ENCODE peak calls at places on chromosomes 16 and 17, in eight cellular contexts. One of them, this sample, is unnamed.
A peak's percentile ranks its signal among the peaks of the same experiment; 100 is the strongest.

GRCh38 chr17:82611140-82612058 is 36.8 kb downstream of the WDR45B start:
- DNase-seq in PC-3: no peak
- DNase-seq in right cardiac atrium: peak; percentile 81
- DNase-seq in iPS DF 6.9: no peak
- DNase-seq in suprapubic skin: no peak
- DNase-seq in uterus: peak; percentile 56
- DNase-seq in ovary: peak; percentile 46
- DNase-seq in neural progenitor cell: no peak
- DNase-seq in this sample: no peak

GRCh38 chr17:41697122-41697962 is 8.7 kb downstream of the EIF1 start:
- DNase-seq in PC-3: no peak
- DNase-seq in right cardiac atrium: peak; percentile 90
- DNase-seq in iPS DF 6.9: no peak
- DNase-seq in suprapubic skin: peak; percentile 87
- DNase-seq in uterus: peak; percentile 76
- DNase-seq in ovary: peak; percentile 71
- DNase-seq in neural progenitor cell: no peak
- DNase-seq in this sample: no peak

GRCh38 chr16:2190659-2191445 is 5.6 kb downstream of the CASKIN1 start:
- DNase-seq in PC-3: no peak
- DNase-seq in right cardiac atrium: no peak
- DNase-seq in iPS DF 6.9: no peak
- DNase-seq in suprapubic skin: no peak
- DNase-seq in uterus: no peak
- DNase-seq in ovary: no peak
- DNase-seq in neural progenitor cell: no peak
- DNase-seq in this sample: no peak

GRCh38 chr16:85424260-85425060 is 188.7 kb upstream of the GSE1 start:
- DNase-seq in PC-3: no peak
- DNase-seq in right cardiac atrium: no peak
- DNase-seq in iPS DF 6.9: no peak
- DNase-seq in suprapubic skin: no peak
- DNase-seq in uterus: no peak
- DNase-seq in ovary: peak; percentile 9
- DNase-seq in neural progenitor cell: no peak
- DNase-seq in this sample: no peak

GRCh38 chr16:11955713-11956123 is 9.3 kb upstream of the TNFRSF17 start:
- DNase-seq in PC-3: peak; percentile 88
- DNase-seq in right cardiac atrium: no peak
- DNase-seq in iPS DF 6.9: no peak
- DNase-seq in suprapubic skin: peak; percentile 60
- DNase-seq in uterus: no peak
- DNase-seq in ovary: no peak
- DNase-seq in neural progenitor cell: no peak
- DNase-seq in this sample: no peak

GRCh38 chr17:47935961-47936360 is 5.4 kb upstream of the PNPO start:
- DNase-seq in PC-3: peak; percentile 89
- DNase-seq in right cardiac atrium: no peak
- DNase-seq in iPS DF 6.9: no peak
- DNase-seq in suprapubic skin: no peak
- DNase-seq in uterus: no peak
- DNase-seq in ovary: no peak
- DNase-seq in neural progenitor cell: no peak
- DNase-seq in this sample: no peak

GRCh38 chr16:86818701-86819522 is 240.6 kb downstream of the FOXL1 start:
- DNase-seq in PC-3: no peak
- DNase-seq in right cardiac atrium: peak; percentile 50
- DNase-seq in iPS DF 6.9: no peak
- DNase-seq in suprapubic skin: no peak
- DNase-seq in uterus: no peak
- DNase-seq in ovary: no peak
- DNase-seq in neural progenitor cell: no peak
- DNase-seq in this sample: no peak

GRCh38 chr16:81511371-81511770 is 66.8 kb downstream of the CMIP start:
- DNase-seq in PC-3: peak; percentile 94
- DNase-seq in right cardiac atrium: no peak
- DNase-seq in iPS DF 6.9: no peak
- DNase-seq in suprapubic skin: no peak
- DNase-seq in uterus: no peak
- DNase-seq in ovary: no peak
- DNase-seq in neural progenitor cell: no peak
- DNase-seq in this sample: no peak

GRCh38 chr16:73413469-73414190 is 365.7 kb upstream of the ZFHX3 start:
- DNase-seq in PC-3: no peak
- DNase-seq in right cardiac atrium: no peak
- DNase-seq in iPS DF 6.9: no peak
- DNase-seq in suprapubic skin: no peak
- DNase-seq in uterus: no peak
- DNase-seq in ovary: no peak
- DNase-seq in neural progenitor cell: no peak
- DNase-seq in this sample: no peak

GRCh38 chr17:31269597-31269996 is 27.4 kb downstream of the OMG start:
- DNase-seq in PC-3: peak; percentile 85
- DNase-seq in right cardiac atrium: no peak
- DNase-seq in iPS DF 6.9: peak; percentile 33
- DNase-seq in suprapubic skin: no peak
- DNase-seq in uterus: no peak
- DNase-seq in ovary: no peak
- DNase-seq in neural progenitor cell: peak; percentile 28
- DNase-seq in this sample: peak; percentile 55

GRCh38 chr16:75599452-75600277 is 23.4 kb downstream of the ADAT1 start:
- DNase-seq in PC-3: no peak
- DNase-seq in right cardiac atrium: no peak
- DNase-seq in iPS DF 6.9: no peak
- DNase-seq in suprapubic skin: no peak
- DNase-seq in uterus: no peak
- DNase-seq in ovary: no peak
- DNase-seq in neural progenitor cell: no peak
- DNase-seq in this sample: no peak

GRCh38 chr17:4833941-4834501 is 881 bp downstream of the MINK1 start:
- DNase-seq in PC-3: peak; percentile 10
- DNase-seq in right cardiac atrium: peak; percentile 60
- DNase-seq in iPS DF 6.9: no peak
- DNase-seq in suprapubic skin: no peak
- DNase-seq in uterus: no peak
- DNase-seq in ovary: peak; percentile 38
- DNase-seq in neural progenitor cell: peak; percentile 15
- DNase-seq in this sample: no peak

GRCh38 chr17:35185849-35186248 is 8.3 kb downstream of the SLC35G3 start:
- DNase-seq in PC-3: no peak
- DNase-seq in right cardiac atrium: no peak
- DNase-seq in iPS DF 6.9: no peak
- DNase-seq in suprapubic skin: no peak
- DNase-seq in uterus: no peak
- DNase-seq in ovary: no peak
- DNase-seq in neural progenitor cell: no peak
- DNase-seq in this sample: no peak

GRCh38 chr17:70173646-70174045 is 4.3 kb downstream of the KCNJ2 start:
- DNase-seq in PC-3: no peak
- DNase-seq in right cardiac atrium: no peak
- DNase-seq in iPS DF 6.9: no peak
- DNase-seq in suprapubic skin: no peak
- DNase-seq in uterus: no peak
- DNase-seq in ovary: no peak
- DNase-seq in neural progenitor cell: no peak
- DNase-seq in this sample: no peak

GRCh38 chr17:70172449-70172848 is 3.1 kb downstream of the KCNJ2 start:
- DNase-seq in PC-3: no peak
- DNase-seq in right cardiac atrium: no peak
- DNase-seq in iPS DF 6.9: no peak
- DNase-seq in suprapubic skin: no peak
- DNase-seq in uterus: no peak
- DNase-seq in ovary: no peak
- DNase-seq in neural progenitor cell: no peak
- DNase-seq in this sample: no peak

GRCh38 chr17:70169707-70170597 is 620 bp downstream of the KCNJ2 start:
- DNase-seq in PC-3: no peak
- DNase-seq in right cardiac atrium: peak; percentile 29
- DNase-seq in iPS DF 6.9: no peak
- DNase-seq in suprapubic skin: no peak
- DNase-seq in uterus: no peak
- DNase-seq in ovary: no peak
- DNase-seq in neural progenitor cell: no peak
- DNase-seq in this sample: no peak

GRCh38 chr17:70171159-70171558 is 1.8 kb downstream of the KCNJ2 start:
- DNase-seq in PC-3: no peak
- DNase-seq in right cardiac atrium: no peak
- DNase-seq in iPS DF 6.9: no peak
- DNase-seq in suprapubic skin: no peak
- DNase-seq in uterus: no peak
- DNase-seq in ovary: no peak
- DNase-seq in neural progenitor cell: no peak
- DNase-seq in this sample: no peak

GRCh38 chr17:70172921-70173320 is 3.6 kb downstream of the KCNJ2 start:
- DNase-seq in PC-3: peak; percentile 25
- DNase-seq in right cardiac atrium: no peak
- DNase-seq in iPS DF 6.9: no peak
- DNase-seq in suprapubic skin: no peak
- DNase-seq in uterus: no peak
- DNase-seq in ovary: no peak
- DNase-seq in neural progenitor cell: no peak
- DNase-seq in this sample: no peak
- H3K4me3 ChIP-seq in PC-3: no peak overlapping the region
- H3K4me3 ChIP-seq in right cardiac atrium: no peak overlapping the region
- H3K4me3 ChIP-seq in iPS DF 6.9: no peak overlapping the region
- H3K4me3 ChIP-seq in suprapubic skin: no peak overlapping the region
- H3K4me3 ChIP-seq in uterus: no peak overlapping the region
- H3K4me3 ChIP-seq in ovary: no peak overlapping the region
- H3K4me3 ChIP-seq in neural progenitor cell: no peak overlapping the region
- H3K4me3 ChIP-seq in this sample: no peak overlapping the region

GRCh38 chr17:17623904-17624303 is 32.4 kb upstream of the PEMT start:
- DNase-seq in PC-3: no peak
- DNase-seq in right cardiac atrium: no peak
- DNase-seq in iPS DF 6.9: no peak
- DNase-seq in suprapubic skin: no peak
- DNase-seq in uterus: no peak
- DNase-seq in ovary: no peak
- DNase-seq in neural progenitor cell: no peak
- DNase-seq in this sample: no peak
- H3K4me1 ChIP-seq in PC-3: no peaks in the 10 kb centered on the region
- H3K4me1 ChIP-seq in right cardiac atrium: no peaks in the 10 kb centered on the region
- H3K4me1 ChIP-seq in iPS DF 6.9: peaks cover 4% of the 10 kb centered on the region
- H3K4me1 ChIP-seq in suprapubic skin: no peaks in the 10 kb centered on the region
- H3K4me1 ChIP-seq in uterus: no peaks in the 10 kb centered on the region
- H3K4me1 ChIP-seq in ovary: peaks cover 2% of the 10 kb centered on the region
- H3K4me1 ChIP-seq in neural progenitor cell: peaks cover 8% of the 10 kb centered on the region
- H3K4me1 ChIP-seq in this sample: peaks cover 11% of the 10 kb centered on the region

DNA sequence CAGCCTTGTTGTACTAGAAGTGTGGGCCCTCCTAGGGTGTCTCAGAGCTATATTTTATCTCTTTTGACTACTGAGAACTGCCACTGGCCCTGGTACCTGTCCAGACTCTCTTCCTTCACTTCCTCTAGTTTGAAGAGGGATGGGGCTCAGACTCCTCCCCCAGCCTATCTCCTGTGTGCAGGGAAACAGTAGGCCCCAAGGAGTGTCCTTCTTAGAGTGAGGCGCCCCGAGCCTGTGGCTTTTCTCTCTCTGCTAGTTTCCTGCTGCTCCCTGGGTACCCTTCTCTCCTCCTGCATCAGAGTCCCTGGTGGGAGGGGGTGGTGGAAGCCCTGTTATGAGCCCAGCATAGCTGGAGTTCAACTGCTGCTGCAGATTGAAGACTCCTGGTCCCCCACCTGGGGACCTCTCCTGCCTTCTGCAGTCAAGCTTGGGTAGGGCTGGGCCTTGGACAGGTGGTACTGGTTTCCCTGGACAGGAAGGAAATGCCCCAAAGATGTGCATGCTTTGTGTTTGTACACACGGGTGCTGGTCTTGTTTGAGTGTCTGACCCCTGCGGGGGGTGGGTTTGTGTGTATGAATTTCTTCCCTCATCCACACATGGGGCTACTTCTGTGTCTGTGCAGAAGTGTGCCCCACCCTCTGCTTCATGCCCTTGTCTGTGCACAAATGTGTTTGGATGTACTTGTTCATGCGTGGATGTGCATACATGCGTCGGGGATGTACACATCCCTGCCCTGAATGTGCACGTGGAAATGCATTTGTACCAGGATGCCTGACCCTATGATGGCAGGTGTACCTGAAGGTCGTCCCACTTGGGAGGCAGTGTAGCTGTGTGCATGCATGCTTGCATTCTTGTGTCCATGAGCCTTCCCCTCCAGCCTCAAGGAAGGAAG is 6.9 kb downstream of the RARA start:
- DNase-seq in PC-3: no peak
- DNase-seq in right cardiac atrium: no peak
- DNase-seq in iPS DF 6.9: no peak
- DNase-seq in suprapubic skin: peak; percentile 66
- DNase-seq in uterus: peak; percentile 17
- DNase-seq in ovary: peak; percentile 10
- DNase-seq in neural progenitor cell: no peak
- DNase-seq in this sample: no peak
- H3K4me3 ChIP-seq in PC-3: peak overlapping the region; percentile 48
- H3K4me3 ChIP-seq in right cardiac atrium: no peak overlapping the region
- H3K4me3 ChIP-seq in iPS DF 6.9: peak overlapping the region; percentile 17
- H3K4me3 ChIP-seq in suprapubic skin: peak overlapping the region; percentile 95
- H3K4me3 ChIP-seq in uterus: no peak overlapping the region
- H3K4me3 ChIP-seq in ovary: no peak overlapping the region
- H3K4me3 ChIP-seq in neural progenitor cell: peak overlapping the region; percentile 73
- H3K4me3 ChIP-seq in this sample: peak overlapping the region; percentile 42

GRCh38 chr17:8893621-8894020 is 26.1 kb upstream of the PIK3R6 start:
- DNase-seq in PC-3: no peak
- DNase-seq in right cardiac atrium: no peak
- DNase-seq in iPS DF 6.9: no peak
- DNase-seq in suprapubic skin: no peak
- DNase-seq in uterus: no peak
- DNase-seq in ovary: no peak
- DNase-seq in neural progenitor cell: no peak
- DNase-seq in this sample: no peak

GRCh38 chr17:8894189-8894611 is 26.7 kb upstream of the PIK3R6 start:
- DNase-seq in PC-3: no peak
- DNase-seq in right cardiac atrium: no peak
- DNase-seq in iPS DF 6.9: no peak
- DNase-seq in suprapubic skin: peak; percentile 53
- DNase-seq in uterus: no peak
- DNase-seq in ovary: no peak
- DNase-seq in neural progenitor cell: peak; percentile 42
- DNase-seq in this sample: peak; percentile 20

GRCh38 chr17:8894673-8895578 is 27.5 kb upstream of the PIK3R6 start:
- DNase-seq in PC-3: peak; percentile 58
- DNase-seq in right cardiac atrium: peak; percentile 77
- DNase-seq in iPS DF 6.9: peak; percentile 52
- DNase-seq in suprapubic skin: peak; percentile 74
- DNase-seq in uterus: no peak
- DNase-seq in ovary: no peak
- DNase-seq in neural progenitor cell: peak; percentile 75
- DNase-seq in this sample: peak; percentile 48

GRCh38 chr17:8896641-8897635 is 29.5 kb upstream of the PIK3R6 start:
- DNase-seq in PC-3: no peak
- DNase-seq in right cardiac atrium: no peak
- DNase-seq in iPS DF 6.9: no peak
- DNase-seq in suprapubic skin: no peak
- DNase-seq in uterus: no peak
- DNase-seq in ovary: no peak
- DNase-seq in neural progenitor cell: no peak
- DNase-seq in this sample: no peak

DNA sequence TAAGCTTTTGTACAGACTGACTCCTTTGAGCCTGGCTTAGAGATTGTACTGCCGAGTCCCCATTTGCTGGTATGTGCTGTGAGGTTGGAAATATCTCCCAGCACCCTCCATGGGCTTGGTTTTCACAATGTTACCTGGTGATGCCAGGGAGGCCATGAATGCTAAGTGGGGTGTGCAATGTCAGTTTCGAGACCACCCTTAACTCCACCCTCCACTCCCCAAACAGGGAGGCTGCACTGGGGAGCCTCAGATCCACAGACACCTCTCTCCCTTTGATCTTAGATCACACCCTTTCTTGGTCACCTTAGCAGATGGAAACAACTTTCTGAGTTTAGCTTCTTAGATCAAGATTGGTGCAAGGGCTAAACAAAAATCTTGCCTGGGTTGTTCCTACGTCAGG is 28.6 kb upstream of the PIK3R6 start:
- DNase-seq in PC-3: no peak
- DNase-seq in right cardiac atrium: no peak
- DNase-seq in iPS DF 6.9: no peak
- DNase-seq in suprapubic skin: no peak
- DNase-seq in uterus: no peak
- DNase-seq in ovary: no peak
- DNase-seq in neural progenitor cell: no peak
- DNase-seq in this sample: no peak
- H3K4me1 ChIP-seq in PC-3: no peaks in the 10 kb centered on the region
- H3K4me1 ChIP-seq in right cardiac atrium: no peaks in the 10 kb centered on the region
- H3K4me1 ChIP-seq in iPS DF 6.9: peaks cover 10% of the 10 kb centered on the region
- H3K4me1 ChIP-seq in suprapubic skin: no peaks in the 10 kb centered on the region
- H3K4me1 ChIP-seq in uterus: no peaks in the 10 kb centered on the region
- H3K4me1 ChIP-seq in ovary: no peaks in the 10 kb centered on the region
- H3K4me1 ChIP-seq in neural progenitor cell: peaks cover 13% of the 10 kb centered on the region
- H3K4me1 ChIP-seq in this sample: peaks cover 2% of the 10 kb centered on the region